ENCODE peak calls at places on chromosomes 7 and 10, in five cellular contexts. C is GM12878, R is A549, Q is HCT116, E is SK-N-SH. J is an unnamed sample.

GRCh38 chr10:112754001-112754411 is 196.0 kb upstream of the TCF7L2 start:
- DNase-seq in E (no peak), R (no peak), C (no peak), Q (no peak), J (peak)

GRCh38 chr7:32846630-32847225 is 44.8 kb downstream of the KBTBD2 start:
- DNase-seq in C (peak), Q (peak), E (peak), R (peak), J (peak)

GRCh38 chr7:156845379-156846101 is 47.4 kb downstream of the LMBR1 start:
- DNase-seq in E (no peak), C (no peak), Q (no peak), R (no peak), J (no peak)

GRCh38 chr10:86366033-86366901 is at the start of gene GRID1:
- DNase-seq in Q (no peak), R (no peak), C (no peak), E (peak), J (peak)

GRCh38 chr7:129952164-129952652 is 552 bp downstream of the UBE2H start:
- DNase-seq in Q (no peak), C (no peak), E (no peak), R (no peak), J (peak)

GRCh38 chr7:34104992-34105391 is 199.7 kb downstream of the BMPER start:
- DNase-seq in C (no peak), R (no peak), Q (no peak), E (no peak), J (no peak)

GRCh38 chr7:151426906-151427704 is 12.8 kb downstream of the CRYGN start:
- DNase-seq in E (no peak), C (no peak), R (no peak), Q (no peak), J (no peak)

GRCh38 chr7:135490783-135491182 is 19.1 kb downstream of the CNOT4 start:
- DNase-seq in E (no peak), C (no peak), R (no peak), Q (no peak), J (no peak)

GRCh38 chr7:77935652-77936348 is 137.2 kb downstream of the PHTF2 start:
- DNase-seq in R (peak), E (no peak), C (no peak), Q (no peak), J (no peak)

GRCh38 chr10:77911535-77912123 is 14.9 kb downstream of the DLG5 start:
- DNase-seq in R (peak), C (no peak), E (no peak), Q (no peak), J (no peak)

GRCh38 chr10:46555713-46556514 is 544 bp downstream of the GPRIN2 start:
- DNase-seq in Q (no peak), E (no peak), R (peak), C (no peak), J (peak)

GRCh38 chr10:114376523-114376922 is 27.8 kb downstream of the AFAP1L2 start:
- DNase-seq in E (no peak), R (no peak), C (no peak), Q (no peak), J (no peak)

GRCh38 chr7:98879198-98879988 is 1.1 kb downstream of the TRRAP start:
- DNase-seq in E (peak), Q (peak), C (peak), R (peak), J (peak)

GRCh38 chr7:39851466-39852045 is 98.5 kb upstream of the CDK13 start:
- DNase-seq in Q (no peak), R (no peak), E (no peak), C (no peak), J (no peak)

GRCh38 chr7:7563813-7564212 is 2.9 kb upstream of the MIOS start:
- DNase-seq in C (no peak), Q (no peak), R (no peak), E (no peak), J (no peak)
- H3K4me2 ChIP-seq in C (no peak), Q (peak), R (peak), E (peak), J (no peak)

DNA sequence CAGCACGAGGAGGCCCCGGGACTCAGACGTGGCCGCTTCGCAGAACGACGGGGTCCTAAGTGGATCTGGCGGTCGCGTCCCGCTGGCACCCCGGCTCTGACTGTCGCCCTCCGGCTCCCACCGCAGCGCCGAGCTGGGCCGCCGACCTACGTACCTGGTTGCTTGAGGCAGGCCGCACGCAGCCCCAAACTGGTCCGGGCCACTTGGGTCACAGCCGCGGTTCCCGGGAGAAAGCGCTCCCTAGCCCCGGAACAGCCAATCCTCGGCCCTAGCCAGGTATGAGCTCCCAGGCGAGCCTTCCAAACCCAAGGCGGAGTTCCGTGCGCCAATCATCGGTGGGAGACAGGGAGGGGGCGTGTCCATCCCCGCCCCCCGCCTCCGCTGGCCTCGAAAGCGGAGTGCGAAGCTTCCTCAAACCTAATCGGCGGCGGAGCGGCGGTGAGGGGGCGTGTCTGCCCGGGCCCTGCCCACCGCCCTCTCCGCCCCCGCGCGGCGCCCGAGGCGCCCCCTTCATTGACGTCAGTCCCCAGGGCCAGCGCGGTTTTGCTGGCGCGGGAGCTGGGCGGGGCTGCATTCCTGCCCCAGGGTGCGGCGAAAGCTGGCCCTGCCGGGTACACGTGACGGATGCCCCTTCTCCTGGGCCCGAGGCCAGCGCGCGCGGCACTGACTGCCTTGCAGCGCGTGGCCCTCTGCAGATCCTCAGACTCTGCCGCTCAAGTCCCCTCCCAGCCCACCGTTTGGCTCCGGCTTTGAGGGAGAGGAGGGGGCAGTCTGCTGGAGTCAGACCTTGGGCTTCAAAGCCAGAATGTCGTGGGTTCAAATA is at the start of gene AVPI1:
- DNase-seq in E (peak), Q (peak), R (peak), C (peak), J (peak)
- H3K4me3 ChIP-seq in E (peak), Q (peak), R (peak), C (peak), J (peak)

DNA sequence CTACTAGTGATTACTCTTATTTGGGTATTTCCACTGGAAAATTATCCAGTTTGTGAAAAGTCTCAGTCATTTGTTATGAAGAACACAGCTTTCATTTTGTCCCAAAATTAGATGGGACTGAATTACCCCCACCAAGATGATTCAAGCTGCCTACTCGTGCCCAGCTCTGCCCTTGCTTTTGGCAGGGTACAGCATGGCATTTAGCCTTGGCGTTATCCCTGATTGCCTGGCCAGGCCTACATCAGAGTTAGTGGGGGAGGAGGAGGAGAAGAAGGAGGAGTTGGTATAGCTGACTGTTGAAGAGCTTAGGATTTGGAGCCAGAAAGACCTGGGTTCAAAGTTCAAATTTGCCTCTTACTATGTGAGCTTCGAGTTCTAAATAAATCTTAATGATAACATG is 47.4 kb downstream of the MTURN start:
- DNase-seq in R (no peak), E (no peak), C (no peak), Q (no peak), J (no peak)
- TF ChIP-seq CTCF in R (no peak), E (no peak), C (no peak), Q (no peak), J (no peak)

GRCh38 chr7:159105845-159106614 is 38.6 kb downstream of the VIPR2 start:
- DNase-seq in Q (no peak), C (no peak), E (no peak), R (no peak), J (peak)

GRCh38 chr7:159104188-159105030 is 40.3 kb downstream of the VIPR2 start:
- DNase-seq in E (peak), Q (no peak), C (no peak), R (no peak), J (no peak)

GRCh38 chr7:159102681-159103381 is 41.8 kb downstream of the VIPR2 start:
- DNase-seq in R (no peak), E (peak), Q (no peak), C (no peak), J (no peak)

GRCh38 chr7:159105066-159105780 is 39.4 kb downstream of the VIPR2 start:
- DNase-seq in R (no peak), C (no peak), E (no peak), Q (no peak), J (no peak)

DNA sequence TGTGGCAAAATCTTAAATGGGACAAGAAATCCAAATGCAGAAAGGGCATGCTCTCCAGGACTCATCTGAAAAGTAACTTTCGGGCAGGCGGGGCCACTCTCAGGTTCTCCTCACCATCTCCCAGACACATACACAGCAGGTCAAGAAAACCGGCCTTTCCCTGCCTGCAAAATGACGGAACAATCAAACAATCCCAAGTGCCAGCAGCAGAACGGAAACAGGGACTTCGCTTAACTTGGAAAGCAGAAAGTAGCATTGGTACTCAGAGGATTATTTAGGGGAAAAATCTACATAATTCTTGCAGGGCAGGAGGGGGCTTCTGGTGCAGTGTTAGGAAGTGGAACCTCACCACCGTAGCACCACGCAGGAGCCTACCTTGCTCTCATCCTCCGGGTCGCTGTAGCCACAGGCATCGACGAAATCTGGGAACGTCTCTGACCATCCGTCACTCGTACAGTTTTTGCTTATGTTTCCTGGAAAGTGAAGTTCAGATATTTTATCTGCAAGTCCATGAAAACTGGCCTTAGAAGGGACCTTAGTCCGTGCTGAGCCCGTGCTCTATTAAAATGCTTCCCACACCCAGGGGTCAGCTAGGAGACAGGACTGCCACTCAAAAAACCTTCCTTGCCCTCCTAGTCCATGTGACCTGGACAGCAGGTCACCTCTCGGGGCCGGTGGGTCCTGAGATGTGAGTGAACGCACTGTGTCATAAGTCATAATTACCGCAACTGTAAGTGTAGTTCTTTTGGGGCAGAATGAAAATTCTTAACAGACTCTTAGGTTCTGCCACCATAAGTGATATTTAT is 41.1 kb downstream of the VIPR2 start:
- DNase-seq in R (no peak), E (no peak), C (no peak), Q (no peak), J (no peak)
- H3K4me2 ChIP-seq in R (no peak), E (no peak), C (no peak), Q (no peak), J (no peak)

GRCh38 chr10:84542552-84542951 is 214.2 kb downstream of the CCSER2 start:
- DNase-seq in R (no peak), Q (no peak), C (no peak), E (no peak), J (no peak)
- H3K4me3 ChIP-seq in R (no peak), Q (no peak), C (no peak), E (no peak), J (no peak)

J was measured in neural progenitor cell.